ENCODE peak calls at places on chromosomes 13 and 19, in five cellular contexts. B, T, A, Z and M are unnamed samples.

GRCh38 chr19:40465025-40465780 is at the start of gene BLVRB:
- DNase-seq in B (no peak), T (no peak), A (no peak), Z (no peak), M (no peak)

GRCh38 chr19:33290956-33291622 is 11.2 kb downstream of the CEBPA start:
- DNase-seq in B (no peak), T (no peak), A (peak; percentile 24), Z (no peak), M (no peak)

GRCh38 chr19:8017808-8018207 is 12.4 kb upstream of the ELAVL1 start:
- DNase-seq in B (no peak), T (no peak), A (no peak), Z (no peak), M (no peak)

GRCh38 chr13:33524086-33524485 is 238.5 kb upstream of the STARD13 start:
- DNase-seq in B (peak; percentile 41), T (no peak), A (no peak), Z (no peak), M (no peak)

GRCh38 chr19:8904597-8904996 is 72.4 kb downstream of the MBD3L1 start:
- DNase-seq in B (no peak), T (no peak), A (no peak), Z (no peak), M (no peak)

GRCh38 chr13:80047406-80047805 is 293.5 kb downstream of the SPRY2 start:
- DNase-seq in B (no peak), T (no peak), A (no peak), Z (no peak), M (no peak)

GRCh38 chr19:16714702-16715294 is 4.8 kb upstream of the NWD1 start:
- DNase-seq in B (no peak), T (peak; percentile 74), A (peak; percentile 68), Z (peak; percentile 65), M (no peak)

GRCh38 chr19:1189419-1189818 is 15.4 kb upstream of the SBNO2 start:
- DNase-seq in B (no peak), T (no peak), A (no peak), Z (no peak), M (no peak)

GRCh38 chr19:55297267-55297666 is 13.5 kb downstream of the BRSK1 start:
- DNase-seq in B (no peak), T (no peak), A (no peak), Z (no peak), M (no peak)

GRCh38 chr19:49338023-49338677 is 2.9 kb downstream of the CD37 start:
- DNase-seq in B (no peak), T (no peak), A (no peak), Z (peak; percentile 65), M (no peak)
- H3K36me3 ChIP-seq in B (peaks cover 19% of the 10 kb centered on the region), T (peaks cover 96% of the 10 kb centered on the region), A (no peaks in the 10 kb centered on the region), Z (peaks cover 12% of the 10 kb centered on the region), M (peaks cover 21% of the 10 kb centered on the region)

GRCh38 chr13:92900455-92900854 is 326.2 kb upstream of the GPC6 start:
- DNase-seq in B (no peak), T (no peak), A (no peak), Z (no peak), M (no peak)
- H3K27ac ChIP-seq in B (no peak overlapping the region), T (no peak overlapping the region), A (no peak overlapping the region), Z (no peak overlapping the region), M (no peak overlapping the region)

DNA sequence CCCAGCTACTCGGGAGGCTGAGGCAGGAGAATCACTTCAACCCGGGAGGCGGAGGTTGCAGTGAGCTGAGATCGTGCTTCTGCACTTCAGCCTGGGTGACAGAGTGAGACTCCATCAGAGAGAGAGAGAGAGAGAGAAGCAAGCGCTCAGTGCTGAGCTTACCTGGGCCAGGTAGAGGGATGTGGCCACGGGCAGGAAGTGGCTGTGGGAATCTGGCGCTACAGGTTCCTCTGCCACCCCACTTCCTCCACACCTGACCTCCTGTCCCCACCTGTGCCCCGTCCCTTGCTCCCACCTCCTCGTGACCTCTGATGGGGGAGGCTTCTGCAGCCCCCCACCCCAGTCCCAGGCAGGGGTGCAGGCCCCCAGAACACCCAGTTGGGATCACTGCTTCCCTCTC is 1.0 kb upstream of the NCCRP1 start:
- DNase-seq in B (no peak), T (no peak), A (no peak), Z (no peak), M (no peak)
- H3K36me3 ChIP-seq in B (no peaks in the 10 kb centered on the region), T (no peaks in the 10 kb centered on the region), A (no peaks in the 10 kb centered on the region), Z (no peaks in the 10 kb centered on the region), M (no peaks in the 10 kb centered on the region)

GRCh38 chr19:3736106-3736724 is 25.3 kb downstream of the APBA3 start:
- DNase-seq in B (no peak), T (no peak), A (no peak), Z (no peak), M (no peak)
- H3K27ac ChIP-seq in B (no peak overlapping the region), T (no peak overlapping the region), A (no peak overlapping the region), Z (no peak overlapping the region), M (no peak overlapping the region)